ENCODE peak calls at places on chromosomes 4 and X, in nine cellular contexts. I is esophagus muscularis mucosa, V is SK-N-SH, K is endothelial cell of umbilical vein, E is GM23338, B is Panc1, C is prostate gland, Y is H1, O is K562. Q is an unnamed sample.

GRCh38 chr4:177964061-177964460 is 521.8 kb upstream of the AGA start:
- DNase-seq in C (no peak), O (no peak), B (no peak), V (no peak), E (no peak), Y (no peak), I (no peak), K (no peak), Q (no peak)

GRCh38 chrX:41491267-41492004 is 44.3 kb downstream of the NYX start:
- DNase-seq in Y (no peak), I (no peak), K (peak), B (peak), E (peak), O (no peak), C (no peak), V (no peak), Q (no peak)

GRCh38 chr4:1012031-1012739 is 759 bp downstream of the FGFRL1 start:
- DNase-seq in V (peak), O (peak), B (no peak), Y (no peak), I (no peak), E (peak), C (peak), K (peak), Q (no peak)

GRCh38 chr4:23382880-23383279 is 507.0 kb downstream of the PPARGC1A start:
- DNase-seq in V (no peak), B (no peak), E (no peak), C (no peak), K (no peak), O (no peak), I (no peak), Y (no peak), Q (no peak)

GRCh38 chr4:60737858-60738257 is 462.3 kb upstream of the ADGRL3 start:
- DNase-seq in B (no peak), I (no peak), E (no peak), V (no peak), O (no peak), K (no peak), C (no peak), Y (no peak), Q (no peak)

GRCh38 chrX:16807548-16807947 is 21.3 kb downstream of the TXLNG start:
- DNase-seq in V (peak), K (peak), I (no peak), B (no peak), O (no peak), C (no peak), E (peak), Y (no peak), Q (no peak)

GRCh38 chrX:100363926-100364325 is 46.1 kb downstream of the PCDH19 start:
- DNase-seq in I (no peak), Y (no peak), B (no peak), V (no peak), C (no peak), O (no peak), E (peak), K (no peak), Q (no peak)

GRCh38 chrX:142978130-142978684 is 47.5 kb upstream of the SPANXN4 start:
- DNase-seq in V (no peak), I (no peak), E (no peak), Y (no peak), B (no peak), K (no peak), C (no peak), O (no peak), Q (no peak)

GRCh38 chr4:66062044-66062443 is 391.8 kb upstream of the EPHA5 start:
- DNase-seq in C (no peak), O (no peak), K (peak), V (no peak), E (no peak), Y (no peak), B (no peak), I (no peak), Q (no peak)

GRCh38 chrX:49773993-49774392 is 55.1 kb upstream of the PAGE4 start:
- DNase-seq in O (no peak), B (no peak), V (no peak), Y (no peak), I (no peak), C (no peak), E (no peak), K (no peak), Q (no peak)

GRCh38 chr4:7377223-7377865 is 57.4 kb downstream of the PSAPL1 start:
- DNase-seq in E (no peak), C (no peak), Y (no peak), V (peak), I (no peak), K (no peak), B (no peak), O (no peak), Q (no peak)

GRCh38 chrX:14497184-14497666 is 32.1 kb upstream of the GLRA2 start:
- DNase-seq in C (no peak), K (no peak), B (no peak), O (no peak), V (no peak), E (no peak), I (no peak), Y (no peak), Q (no peak)

GRCh38 chr4:44235897-44236296 is 212.7 kb downstream of the KCTD8 start:
- DNase-seq in C (no peak), K (no peak), I (no peak), E (peak), O (no peak), B (no peak), Y (no peak), V (no peak), Q (no peak)

GRCh38 chr4:67871867-67872266 is 11.9 kb downstream of the TMPRSS11D start:
- DNase-seq in I (no peak), C (no peak), E (peak), B (peak), Y (no peak), K (peak), O (no peak), V (peak), Q (peak)

GRCh38 chrX:19682712-19683331 is 167.5 kb upstream of the MAP3K15 start:
- DNase-seq in C (peak), E (peak), V (peak), Y (no peak), I (no peak), B (no peak), K (no peak), O (no peak), Q (no peak)

GRCh38 chr4:125762537-125762936 is 447.8 kb downstream of the FAT4 start:
- DNase-seq in V (no peak), C (no peak), B (no peak), Y (no peak), I (no peak), K (no peak), O (no peak), E (peak), Q (no peak)

GRCh38 chrX:75603833-75604232 is 81.0 kb upstream of the ZDHHC15 start:
- DNase-seq in Y (no peak), K (peak), I (no peak), C (no peak), O (peak), V (peak), E (peak), B (no peak), Q (peak)

GRCh38 chr4:40521957-40522356 is 107.7 kb downstream of the RBM47 start:
- DNase-seq in I (no peak), V (no peak), O (no peak), B (no peak), K (no peak), E (no peak), Y (no peak), C (no peak), Q (no peak)

GRCh38 chr4:183783933-183784622 is 121.0 kb upstream of the STOX2 start:
- DNase-seq in V (no peak), O (no peak), K (no peak), Y (no peak), E (peak), I (no peak), B (no peak), C (no peak), Q (no peak)

GRCh38 chr4:85557016-85557901 is 82.3 kb downstream of the ARHGAP24 start:
- DNase-seq in V (no peak), B (no peak), E (no peak), Y (no peak), C (no peak), I (no peak), K (no peak), O (no peak), Q (peak)

GRCh38 chr4:78059524-78059889 is 2.4 kb downstream of the FRAS1 start:
- DNase-seq in V (peak), Y (peak), I (no peak), K (peak), C (peak), E (peak), O (peak), B (peak), Q (peak)

GRCh38 chr4:123986268-123986798 is 589.7 kb downstream of the SPRY1 start:
- DNase-seq in V (no peak), I (no peak), B (no peak), K (peak), E (no peak), O (no peak), C (no peak), Y (no peak), Q (no peak)

GRCh38 chrX:154029439-154029838 is 9.7 kb upstream of the IRAK1 start:
- DNase-seq in Y (no peak), B (no peak), K (no peak), O (no peak), C (no peak), E (no peak), V (no peak), I (no peak), Q (no peak)

GRCh38 chr4:54233128-54233696 is 4.1 kb downstream of the PDGFRA start:
- DNase-seq in I (no peak), O (peak), V (peak), Y (no peak), K (peak), E (peak), B (peak), C (peak), Q (peak)

GRCh38 chrX:96372313-96373046 is 312.2 kb upstream of the DIAPH2 start:
- DNase-seq in K (peak), V (peak), Y (no peak), I (no peak), E (peak), C (peak), B (no peak), O (no peak), Q (peak)

GRCh38 chr4:67988986-67989385 is 25.7 kb upstream of the TMPRSS11A start:
- DNase-seq in Y (no peak), K (no peak), I (no peak), V (no peak), C (no peak), E (no peak), O (no peak), B (no peak), Q (no peak)

GRCh38 chrX:41824551-41824950 is 98.8 kb downstream of the CASK start:
- DNase-seq in C (no peak), I (no peak), B (no peak), V (no peak), Y (no peak), O (no peak), E (no peak), K (peak), Q (no peak)

GRCh38 chr4:162761965-162762364 is 404.7 kb downstream of the NAF1 start:
- DNase-seq in B (no peak), O (no peak), K (no peak), I (no peak), E (no peak), C (no peak), V (no peak), Y (no peak), Q (no peak)

GRCh38 chr4:183205682-183206081 is 106.6 kb downstream of the WWC2 start:
- DNase-seq in I (no peak), K (no peak), E (no peak), V (no peak), Y (no peak), O (no peak), B (no peak), C (no peak), Q (no peak)

GRCh38 chr4:148166132-148166531 is 276.1 kb downstream of the NR3C2 start:
- DNase-seq in K (peak), V (no peak), Y (no peak), I (no peak), B (no peak), O (no peak), C (no peak), E (no peak), Q (no peak)

GRCh38 chrX:110310896-110311295 is 7.0 kb downstream of the AMMECR1 start:
- DNase-seq in I (no peak), Y (no peak), V (no peak), O (peak), K (no peak), B (no peak), E (no peak), C (no peak), Q (peak)

GRCh38 chr4:7862561-7863200 is 77.0 kb downstream of the AFAP1 start:
- DNase-seq in K (no peak), Y (no peak), C (no peak), V (no peak), B (no peak), O (no peak), E (peak), I (no peak), Q (no peak)

GRCh38 chrX:78514852-78515251 is 144.3 kb downstream of the RTL3 start:
- DNase-seq in B (no peak), C (no peak), E (peak), V (no peak), O (no peak), Y (peak), I (no peak), K (no peak), Q (no peak)

GRCh38 chrX:132171881-132172280 is 44.1 kb upstream of the FRMD7 start:
- DNase-seq in I (no peak), V (no peak), E (no peak), Y (no peak), K (no peak), B (no peak), C (no peak), O (no peak), Q (no peak)

GRCh38 chr4:182642831-182643230 is 274.4 kb downstream of the DCTD start:
- DNase-seq in Y (no peak), E (no peak), K (peak), O (no peak), C (no peak), I (no peak), V (peak), B (no peak), Q (no peak)

GRCh38 chrX:6574762-6575161 is 39.8 kb upstream of the VCX3A start:
- DNase-seq in O (no peak), C (no peak), I (no peak), E (peak), V (peak), B (no peak), Y (peak), K (no peak), Q (no peak)

GRCh38 chr4:148263820-148264219 is 178.4 kb downstream of the NR3C2 start:
- DNase-seq in B (no peak), C (no peak), Y (no peak), I (no peak), K (no peak), E (no peak), O (no peak), V (no peak), Q (no peak)

GRCh38 chr4:179803857-179804256 is 2361.6 kb upstream of the AGA start:
- DNase-seq in V (no peak), K (no peak), O (no peak), Y (no peak), C (no peak), B (no peak), I (no peak), E (no peak), Q (no peak)

GRCh38 chr4:126533176-126533575 is 1099.6 kb upstream of the INTU start:
- DNase-seq in V (no peak), C (no peak), O (no peak), K (no peak), E (no peak), B (no peak), I (no peak), Y (no peak), Q (no peak)

GRCh38 chr4:158768577-158769174 is at the start of gene FNIP2:
- DNase-seq in V (peak), E (peak), Y (no peak), K (peak), I (peak), O (peak), C (peak), B (no peak), Q (peak)
- TF ChIP-seq POLR2AphosphoS5 in V (peak), E (peak), Y (no peak), K (peak), I (peak), O (peak), C (no peak), B (peak), Q (no peak)

DNA sequence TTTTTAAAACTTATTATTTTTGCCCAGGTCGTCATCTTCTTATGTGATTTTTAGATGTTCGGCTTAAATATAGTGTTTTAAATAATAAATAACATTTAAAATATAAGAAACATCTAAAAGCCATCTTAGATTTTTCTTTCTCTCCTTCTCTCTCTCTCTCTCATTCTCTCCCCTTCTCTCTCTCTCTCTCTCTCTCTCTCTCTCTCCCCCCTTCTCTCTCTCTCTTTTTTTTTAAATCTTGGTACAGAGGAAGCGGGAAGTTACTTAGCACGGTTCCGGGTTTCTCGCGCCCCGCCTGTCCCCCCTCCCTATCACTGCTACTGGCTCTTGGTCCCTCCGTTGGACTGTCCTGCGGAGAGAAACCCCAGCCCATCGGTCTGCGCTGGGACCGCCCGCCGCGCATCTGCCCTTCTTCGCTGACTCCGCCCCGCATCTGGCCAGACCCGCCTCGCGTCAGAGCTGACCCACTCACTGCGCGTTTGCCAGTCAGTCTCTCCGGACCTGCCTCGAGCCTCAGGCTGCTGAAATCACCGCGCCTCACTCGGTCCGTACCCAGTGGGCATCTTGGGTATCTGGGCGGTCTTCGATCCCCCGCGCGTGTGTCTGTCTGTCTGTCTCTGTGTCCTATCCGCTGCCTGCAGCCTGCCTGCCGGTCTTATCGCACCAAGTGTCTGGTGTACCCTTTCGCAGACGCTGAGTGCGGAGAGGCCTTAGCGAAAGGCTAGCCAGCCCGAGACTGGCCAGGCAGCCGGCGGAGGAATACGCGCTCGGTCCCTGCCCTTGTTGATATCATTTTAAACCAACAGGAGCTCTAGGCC is at the start of gene PABPC5:
- DNase-seq in C (peak), O (no peak), K (peak), I (no peak), B (no peak), E (peak), V (peak), Y (peak), Q (no peak)
- TF ChIP-seq POLR2AphosphoS5 in C (peak), O (no peak), K (no peak), I (peak), B (no peak), E (peak), V (peak), Y (no peak), Q (no peak)

DNA sequence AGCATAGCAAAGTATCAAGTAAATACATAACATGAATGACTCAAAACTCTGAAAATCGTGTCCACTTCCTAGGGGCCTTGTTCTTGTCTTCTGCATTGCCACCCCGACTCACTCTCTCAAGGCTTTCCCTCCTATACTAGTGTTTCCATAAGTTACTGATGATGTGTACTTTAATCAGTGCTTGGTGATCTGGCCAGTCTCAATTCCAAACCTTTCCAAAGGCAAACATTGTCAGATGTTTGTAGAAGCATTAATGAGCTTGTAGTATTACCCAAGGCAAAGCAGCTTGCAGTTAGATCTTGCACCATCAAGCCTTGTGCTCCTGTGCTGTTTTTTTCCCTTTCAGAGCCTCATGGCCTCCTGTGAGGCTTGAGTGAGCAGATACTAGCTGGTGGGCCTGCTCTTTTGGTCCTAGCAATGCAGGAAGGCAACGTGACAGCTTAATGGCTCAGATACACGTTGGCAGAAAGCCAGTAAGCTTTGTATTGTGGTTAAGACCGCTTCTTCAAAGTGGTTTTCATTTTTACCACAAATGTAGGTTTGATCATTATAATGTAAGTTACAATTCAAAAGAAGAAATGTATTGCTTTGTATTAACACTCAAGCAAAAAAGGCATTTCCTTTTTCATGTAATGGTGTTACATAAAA is 51.8 kb downstream of the RBPJ start:
- DNase-seq in E (peak), O (no peak), I (no peak), B (peak), Y (no peak), K (peak), C (peak), V (peak), Q (no peak)
- TF ChIP-seq POLR2AphosphoS5 in E (no peak), O (no peak), I (no peak), B (no peak), Y (no peak), K (no peak), C (peak), V (no peak), Q (no peak)

GRCh38 chr4:152522754-152523153 is 13.1 kb downstream of the FBXW7 start:
- DNase-seq in B (no peak), I (no peak), E (no peak), C (no peak), V (no peak), O (no peak), Y (no peak), K (no peak), Q (no peak)
- TF ChIP-seq POLR2AphosphoS5 in B (no peak), I (no peak), E (no peak), C (no peak), V (no peak), O (no peak), Y (no peak), K (no peak), Q (no peak)

DNA sequence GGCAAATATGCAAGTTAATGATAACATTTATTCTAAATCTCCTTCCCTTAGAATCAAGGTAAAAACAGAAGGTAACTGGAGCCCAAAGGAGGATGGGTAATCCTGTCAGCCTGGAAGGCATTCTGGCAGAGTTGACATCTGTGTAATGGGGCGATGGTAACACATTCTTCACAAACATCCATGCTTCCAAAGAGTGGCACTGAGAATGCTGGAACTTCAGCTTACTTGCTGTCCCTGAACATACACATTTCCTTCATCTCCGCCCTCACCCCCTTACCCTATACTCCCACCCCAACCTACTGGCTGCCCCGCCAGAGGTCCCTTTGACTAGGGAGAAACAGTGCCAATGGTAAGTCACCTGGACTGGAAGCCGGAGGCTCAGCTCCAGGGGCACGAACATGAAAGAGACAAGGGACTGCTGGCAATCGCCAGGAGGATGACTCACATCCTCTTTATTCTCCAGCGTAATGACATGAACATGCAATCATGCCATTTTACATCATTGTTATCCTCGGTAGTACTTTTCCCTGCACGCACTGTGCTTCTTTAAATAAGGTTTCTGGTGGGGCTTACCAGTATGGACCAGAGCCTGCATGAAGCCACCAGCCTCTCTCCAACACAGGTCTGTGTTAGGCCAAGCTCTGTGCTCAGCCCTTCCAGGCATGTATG is 694.2 kb upstream of the TENM3 start:
- DNase-seq in V (no peak), C (no peak), E (no peak), B (peak), K (no peak), Y (peak), I (no peak), O (no peak), Q (no peak)
- TF ChIP-seq POLR2AphosphoS5 in V (no peak), C (no peak), E (no peak), B (no peak), K (no peak), Y (no peak), I (no peak), O (no peak), Q (no peak)

Q was measured in GM12891.